ENCODE peak calls at places on chromosomes 13 and 19, in six cellular contexts. Z, D, B, A, Y and F are unnamed samples.

GRCh38 chr19:48681127-48681470 is 8.3 kb upstream of the NTN5 start:
- DNase-seq in Z (no peak), D (peak; percentile 93), B (no peak), A (peak; percentile 18), Y (peak; percentile 92), F (peak; percentile 78)

GRCh38 chr19:57813919-57814504 is 701 bp downstream of the ZNF552 start:
- DNase-seq in Z (peak; percentile 20), D (no peak), B (no peak), A (no peak), Y (no peak), F (no peak)

GRCh38 chr13:23289917-23290357 is 109.2 kb downstream of the SGCG start:
- DNase-seq in Z (no peak), D (peak; percentile 47), B (no peak), A (no peak), Y (peak; percentile 35), F (peak; percentile 23)

GRCh38 chr19:14400913-14401312 is 18.2 kb downstream of the DDX39A start:
- DNase-seq in Z (no peak), D (no peak), B (no peak), A (no peak), Y (peak; percentile 61), F (no peak)

GRCh38 chr13:114116734-114117133 is 15.7 kb downstream of the RASA3 start:
- DNase-seq in Z (no peak), D (no peak), B (no peak), A (no peak), Y (no peak), F (no peak)

GRCh38 chr19:32219881-32220552 is 125.4 kb upstream of the ZNF507 start:
- DNase-seq in Z (no peak), D (no peak), B (no peak), A (no peak), Y (no peak), F (no peak)

GRCh38 chr13:94920578-94920977 is 208.2 kb upstream of the SOX21 start:
- DNase-seq in Z (no peak), D (no peak), B (no peak), A (no peak), Y (no peak), F (no peak)

GRCh38 chr19:9935409-9936062 is 779 bp downstream of the OLFM2 start:
- DNase-seq in Z (no peak), D (no peak), B (no peak), A (no peak), Y (no peak), F (no peak)

GRCh38 chr19:55147408-55148251 is 1.4 kb downstream of the TNNT1 start:
- DNase-seq in Z (no peak), D (no peak), B (no peak), A (no peak), Y (no peak), F (no peak)

GRCh38 chr13:36431204-36432105 is 840 bp upstream of the CCNA1 start:
- DNase-seq in Z (peak; percentile 42), D (no peak), B (peak; percentile 17), A (no peak), Y (no peak), F (no peak)

GRCh38 chr19:30170495-30171137 is 201.6 kb upstream of the ZNF536 start:
- DNase-seq in Z (no peak), D (no peak), B (no peak), A (no peak), Y (no peak), F (no peak)

GRCh38 chr13:71851541-71851940 is 15.5 kb downstream of the DACH1 start:
- DNase-seq in Z (no peak), D (no peak), B (no peak), A (no peak), Y (no peak), F (no peak)

DNA sequence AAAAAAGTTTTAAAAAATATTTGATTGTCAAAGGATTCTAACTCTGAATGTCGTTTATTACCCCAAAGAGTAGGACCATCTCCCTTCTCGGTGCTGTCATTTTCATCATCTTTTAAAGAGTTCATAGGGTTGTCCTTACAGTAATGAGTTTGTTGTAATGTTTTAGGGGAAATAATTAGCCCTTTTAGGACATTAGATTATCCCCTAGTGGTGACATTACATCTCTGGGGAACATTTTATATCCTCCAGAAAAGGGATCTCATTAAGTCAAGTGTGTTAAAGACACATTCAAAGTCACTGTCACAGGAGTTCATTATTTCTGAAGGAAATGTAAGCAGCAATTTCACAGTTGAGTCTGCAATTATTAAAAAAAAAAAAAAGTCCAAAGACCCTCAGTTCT is 99.3 kb upstream of the GJB6 start:
- DNase-seq in Z (no peak), D (no peak), B (no peak), A (no peak), Y (no peak), F (no peak)
- TF ChIP-seq CTCF in Z (no peak), D (no peak), B (no peak), A (no peak), Y (no peak), F (no peak)

DNA sequence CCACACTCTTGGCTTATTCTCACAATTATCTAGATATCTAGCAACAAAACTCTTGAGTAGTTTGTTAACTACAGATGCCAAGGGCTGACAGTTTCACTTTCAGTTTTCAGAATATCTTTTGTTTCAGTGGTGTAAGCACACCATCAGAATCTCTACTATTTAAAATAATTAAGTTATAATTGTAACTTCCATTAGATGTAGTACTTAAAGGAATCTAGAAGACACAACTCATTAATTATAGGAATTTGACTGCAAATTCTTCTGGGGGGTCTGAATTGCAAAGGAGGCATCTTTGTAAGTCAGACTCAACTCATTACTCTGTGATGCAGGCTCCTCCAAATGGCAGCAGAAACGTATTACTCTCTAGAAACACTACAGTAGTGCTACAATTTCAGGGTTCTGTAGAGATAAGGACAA is 44.9 kb upstream of the USPL1 start:
- DNase-seq in Z (peak; percentile 18), D (peak; percentile 57), B (no peak), A (no peak), Y (peak; percentile 64), F (no peak)
- H3K27ac ChIP-seq in Z (no peak overlapping the region), D (peak overlapping the region; percentile 51), B (peak overlapping the region; percentile 63), A (peak overlapping the region; percentile 8), Y (peak overlapping the region; percentile 73), F (peak overlapping the region; percentile 15)

DNA sequence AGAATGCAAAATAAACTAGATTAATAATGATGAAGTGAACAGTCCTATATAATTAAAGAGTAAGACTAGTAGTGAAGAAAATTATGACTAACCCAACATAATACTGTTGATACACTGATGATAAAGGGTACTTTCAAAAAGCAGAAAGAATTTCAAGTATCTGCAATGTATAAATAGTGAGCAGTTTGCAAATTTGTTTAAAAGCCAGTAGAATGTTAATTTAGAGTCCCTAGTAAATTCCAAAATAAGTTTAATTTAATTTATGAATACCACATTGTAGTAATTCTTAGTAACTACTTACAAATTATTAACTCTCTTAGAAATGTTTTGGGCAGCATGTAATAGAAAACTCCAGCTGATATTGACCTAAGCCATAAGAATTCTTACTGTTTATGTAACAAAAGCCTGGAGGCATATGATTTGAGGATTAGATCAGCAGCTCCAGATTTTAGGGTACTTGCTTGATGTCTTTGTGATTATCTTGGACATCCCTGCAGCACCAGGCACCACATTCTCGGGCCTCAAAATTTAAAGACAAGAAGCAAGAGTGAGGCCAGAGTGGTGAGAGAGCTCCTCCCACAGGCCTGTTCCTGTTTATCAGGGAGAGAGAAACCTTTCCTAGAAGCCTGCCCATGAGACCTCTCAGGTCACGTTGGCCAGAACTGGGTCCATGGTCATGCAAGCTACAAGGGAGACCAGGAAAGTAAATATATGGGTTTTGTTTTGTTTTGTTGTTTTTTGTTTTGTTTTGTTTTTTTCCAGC is 67.6 kb upstream of the TDRD3 start:
- DNase-seq in Z (peak; percentile 74), D (peak; percentile 16), B (no peak), A (no peak), Y (peak; percentile 14), F (peak; percentile 43)
- TF ChIP-seq CTCF in Z (peak; percentile 63), D (peak; percentile 50), B (peak; percentile 35), A (peak; percentile 27), Y (peak; percentile 36), F (no peak)

DNA sequence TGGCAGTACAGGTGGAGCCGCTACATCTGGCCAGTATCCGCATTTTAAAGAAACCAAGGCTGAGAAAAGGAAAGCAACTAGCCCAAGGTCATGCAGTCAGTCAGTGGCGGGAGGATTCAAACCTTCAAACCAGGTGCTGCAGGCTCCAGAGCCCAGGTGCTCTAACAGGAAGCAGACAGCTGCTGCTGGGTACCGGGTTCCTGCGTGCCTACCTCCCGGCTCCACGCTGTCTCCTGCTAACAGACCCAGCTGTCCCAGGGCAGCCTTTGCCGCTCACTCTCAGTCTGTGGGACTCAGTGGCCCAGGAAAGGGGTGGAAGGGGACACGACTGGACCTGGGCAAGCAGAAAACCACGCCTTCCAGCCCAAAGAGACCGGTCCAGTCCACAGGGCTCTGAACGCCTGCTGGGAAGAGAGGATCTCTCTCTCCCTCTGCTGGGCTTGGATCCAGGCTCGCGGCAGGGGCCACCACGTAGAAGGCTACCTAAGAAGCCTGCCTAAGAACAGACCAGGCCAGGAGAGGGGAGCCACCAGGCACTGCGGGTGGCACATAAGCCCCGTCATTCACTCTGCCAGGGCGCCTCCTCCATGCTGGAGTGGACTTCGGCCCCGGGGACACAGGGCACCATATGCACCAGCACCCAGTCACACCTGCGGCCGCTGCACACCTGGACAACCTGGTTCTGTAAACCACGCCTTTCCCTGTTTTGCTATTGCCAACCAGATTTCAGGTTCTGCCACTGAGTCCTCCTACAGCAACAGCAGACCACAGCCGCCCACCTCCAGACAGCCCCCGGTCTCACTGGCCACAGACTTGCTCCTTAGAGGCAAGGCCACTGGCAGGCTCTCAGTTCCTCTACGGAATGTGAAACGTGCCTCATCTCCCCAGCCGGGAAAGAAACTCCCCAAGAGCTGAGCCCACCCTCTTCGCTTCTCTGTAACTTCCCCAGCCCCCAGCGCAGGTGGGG is 4.6 kb downstream of the DAPK3 start:
- DNase-seq in Z (no peak), D (no peak), B (no peak), A (no peak), Y (no peak), F (no peak)
- H3K27ac ChIP-seq in Z (peak overlapping the region; percentile 99), D (peak overlapping the region; percentile 35), B (peak overlapping the region; percentile 100), A (no peak overlapping the region), Y (no peak overlapping the region), F (no peak overlapping the region)

GRCh38 chr13:26983533-26984315 is 187.9 kb downstream of the USP12 start:
- DNase-seq in Z (no peak), D (no peak), B (no peak), A (no peak), Y (peak; percentile 22), F (no peak)
- TF ChIP-seq CTCF in Z (peak; percentile 1), D (no peak), B (no peak), A (no peak), Y (no peak), F (no peak)